ENCODE peak calls at places on chromosome 6, in nine cellular contexts. Q, T, A, B, W, L, S, D and M are unnamed samples.

GRCh38 chr6:29368765-29369164 is at the start of gene OR5V1:
- DNase-seq in Q (no peak), T (no peak), A (no peak), B (no peak), W (no peak), L (no peak), S (no peak), D (no peak), M (no peak)

GRCh38 chr6:2714359-2714895 is 36.3 kb downstream of the MYLK4 start:
- DNase-seq in Q (peak), T (no peak), A (peak), B (no peak), W (no peak), L (no peak), S (no peak), D (no peak), M (peak)

GRCh38 chr6:2763876-2764540 is 1.2 kb upstream of the WRNIP1 start:
- DNase-seq in Q (no peak), T (peak), A (no peak), B (no peak), W (no peak), L (peak), S (no peak), D (no peak), M (no peak)

GRCh38 chr6:20129290-20130088 is 82.8 kb downstream of the MBOAT1 start:
- DNase-seq in Q (peak), T (no peak), A (peak), B (no peak), W (no peak), L (no peak), S (no peak), D (no peak), M (no peak)

GRCh38 chr6:127267742-127268588 is 1.3 kb downstream of the RNF146 start:
- DNase-seq in Q (no peak), T (no peak), A (no peak), B (no peak), W (no peak), L (no peak), S (peak), D (no peak), M (no peak)

GRCh38 chr6:170471458-170471857 is 81.6 kb downstream of the PSMB1 start:
- DNase-seq in Q (no peak), T (no peak), A (no peak), B (no peak), W (no peak), L (no peak), S (no peak), D (no peak), M (no peak)

GRCh38 chr6:15690451-15690961 is 27.7 kb upstream of the DTNBP1 start:
- DNase-seq in Q (no peak), T (no peak), A (peak), B (no peak), W (no peak), L (no peak), S (no peak), D (no peak), M (no peak)

GRCh38 chr6:13624871-13625288 is 9.7 kb downstream of the NOL7 start:
- DNase-seq in Q (peak), T (no peak), A (peak), B (no peak), W (no peak), L (no peak), S (peak), D (no peak), M (peak)

GRCh38 chr6:136069119-136069518 is 181.0 kb downstream of the MTFR2 start:
- DNase-seq in Q (peak), T (no peak), A (peak), B (no peak), W (no peak), L (no peak), S (no peak), D (no peak), M (peak)

GRCh38 chr6:98539669-98540207 is 294.6 kb upstream of the POU3F2 start:
- DNase-seq in Q (no peak), T (no peak), A (no peak), B (no peak), W (no peak), L (no peak), S (no peak), D (no peak), M (no peak)

GRCh38 chr6:133099573-133099972 is 141.6 kb upstream of the EYA4 start:
- DNase-seq in Q (peak), T (no peak), A (peak), B (no peak), W (no peak), L (no peak), S (no peak), D (no peak), M (peak)

GRCh38 chr6:158474961-158475343 is 84.9 kb upstream of the TMEM181 start:
- DNase-seq in Q (peak), T (no peak), A (peak), B (no peak), W (no peak), L (no peak), S (no peak), D (no peak), M (peak)
- H3K4me3 ChIP-seq in Q (no peak), T (no peak), A (no peak), B (no peak), W (no peak), L (no peak), S (no peak), D (no peak), M (no peak)

GRCh38 chr6:162198925-162199324 is 528.6 kb downstream of the PRKN start:
- DNase-seq in Q (no peak), T (no peak), A (no peak), B (no peak), W (no peak), L (no peak), S (peak), D (no peak), M (no peak)
- TF ChIP-seq CTCF in Q (no peak), T (no peak), A (no peak), B (no peak), W (no peak), L (no peak), S (peak), D (no peak), M (no peak)

GRCh38 chr6:72561629-72562028 is 60.2 kb upstream of the KCNQ5 start:
- DNase-seq in Q (no peak), T (no peak), A (no peak), B (no peak), W (no peak), L (no peak), S (no peak), D (no peak), M (no peak)
- H3K4me3 ChIP-seq in Q (no peak), T (no peak), A (no peak), B (no peak), W (no peak), L (no peak), S (no peak), D (no peak), M (no peak)

GRCh38 chr6:100574836-100575235 is 110.1 kb upstream of the SIM1 start:
- DNase-seq in Q (no peak), T (no peak), A (no peak), B (no peak), W (no peak), L (no peak), S (no peak), D (no peak), M (no peak)

GRCh38 chr6:100577425-100577824 is 112.7 kb upstream of the SIM1 start:
- DNase-seq in Q (no peak), T (no peak), A (no peak), B (no peak), W (no peak), L (no peak), S (no peak), D (no peak), M (no peak)

GRCh38 chr6:100568255-100568654 is 103.5 kb upstream of the SIM1 start:
- DNase-seq in Q (no peak), T (no peak), A (no peak), B (no peak), W (no peak), L (no peak), S (no peak), D (no peak), M (no peak)

GRCh38 chr6:100573169-100573568 is 108.4 kb upstream of the SIM1 start:
- DNase-seq in Q (peak), T (no peak), A (peak), B (no peak), W (no peak), L (no peak), S (peak), D (no peak), M (peak)
- TF ChIP-seq CTCF in Q (peak), T (no peak), A (peak), B (no peak), W (no peak), L (no peak), S (peak), D (no peak), M (peak)